ENCODE peak calls at places on chromosomes 12 and 14, in eight cellular contexts. L, K, N, H, I, E, F and U are unnamed samples.

GRCh38 chr14:22613091-22613695 is 15.1 kb downstream of the ABHD4 start:
- DNase-seq in F (no peak), I (peak), E (no peak), N (peak), L (no peak), K (no peak), H (no peak), U (peak)

GRCh38 chr14:100298551-100299237 is 7.5 kb downstream of the SLC25A29 start:
- DNase-seq in L (no peak), F (no peak), N (no peak), I (no peak), K (no peak), H (no peak), E (no peak), U (no peak)

GRCh38 chr12:58425481-58426392 is 484.4 kb downstream of the ATP23 start:
- DNase-seq in H (peak), E (no peak), F (no peak), N (peak), I (peak), L (no peak), K (peak), U (peak)

GRCh38 chr12:102474438-102475064 is 5.8 kb downstream of the IGF1 start:
- DNase-seq in K (no peak), H (no peak), F (no peak), E (no peak), N (no peak), I (no peak), L (no peak), U (no peak)

GRCh38 chr14:39948235-39948634 is 516.0 kb upstream of the FBXO33 start:
- DNase-seq in F (no peak), H (no peak), K (no peak), E (no peak), N (no peak), L (no peak), I (no peak), U (no peak)

GRCh38 chr12:77118696-77119095 is 53.3 kb upstream of the E2F7 start:
- DNase-seq in L (no peak), F (no peak), I (no peak), K (no peak), N (no peak), H (no peak), E (no peak), U (no peak)

GRCh38 chr14:59354666-59355065 is 110.5 kb downstream of the GPR135 start:
- DNase-seq in I (no peak), N (no peak), L (no peak), H (no peak), F (no peak), E (no peak), K (no peak), U (no peak)

GRCh38 chr14:36167431-36167830 is 9.1 kb downstream of the PTCSC3 start:
- DNase-seq in L (no peak), N (peak), I (no peak), F (no peak), E (no peak), H (no peak), K (no peak), U (peak)

GRCh38 chr12:54134850-54135249 is 53.9 kb downstream of the SMUG1 start:
- DNase-seq in H (no peak), N (no peak), K (no peak), F (no peak), I (no peak), L (no peak), E (no peak), U (no peak)

GRCh38 chr12:131985145-131985875 is 35.6 kb downstream of the EP400 start:
- DNase-seq in E (no peak), I (no peak), F (no peak), K (no peak), L (no peak), H (no peak), N (no peak), U (no peak)

GRCh38 chr12:30795660-30796507 is 41.1 kb upstream of the CAPRIN2 start:
- DNase-seq in I (peak), N (peak), L (no peak), E (no peak), H (peak), F (no peak), K (peak), U (no peak)

GRCh38 chr12:14357496-14357895 is 8.0 kb upstream of the ATF7IP start:
- DNase-seq in L (no peak), N (no peak), I (no peak), K (no peak), E (no peak), H (no peak), F (no peak), U (no peak)

GRCh38 chr14:91252901-91253794 is 8.6 kb upstream of the GPR68 start:
- DNase-seq in L (no peak), I (no peak), K (peak), N (peak), E (peak), F (no peak), H (peak), U (no peak)

GRCh38 chr14:75258079-75258802 is 20.4 kb upstream of the FOS start:
- DNase-seq in E (no peak), N (no peak), F (no peak), K (no peak), H (no peak), I (no peak), L (no peak), U (no peak)

GRCh38 chr12:46933947-46934346 is 108.2 kb upstream of the SLC38A4 start:
- DNase-seq in L (no peak), H (peak), K (peak), N (peak), E (peak), F (no peak), I (peak), U (no peak)

GRCh38 chr14:60561845-60562746 is 53.1 kb downstream of the SIX6 start:
- DNase-seq in N (peak), I (peak), F (peak), E (peak), H (peak), L (no peak), K (peak), U (peak)

GRCh38 chr14:90381011-90381790 is 15.6 kb upstream of the CALM1 start:
- DNase-seq in E (no peak), L (no peak), H (no peak), I (no peak), N (no peak), K (peak), F (peak), U (no peak)

GRCh38 chr12:52347546-52348510 is 19.5 kb downstream of the KRT85 start:
- DNase-seq in I (no peak), E (no peak), F (no peak), K (no peak), L (peak), H (no peak), N (no peak), U (no peak)

GRCh38 chr14:90760591-90761316 is 55.5 kb downstream of the TTC7B start:
- DNase-seq in H (peak), N (peak), E (peak), L (no peak), F (no peak), K (peak), I (peak), U (peak)

GRCh38 chr12:13536219-13536910 is 339.8 kb downstream of the EMP1 start:
- DNase-seq in I (no peak), L (no peak), K (no peak), H (no peak), E (no peak), N (no peak), F (no peak), U (no peak)

GRCh38 chr12:60494249-60494648 is 898.4 kb downstream of the SLC16A7 start:
- DNase-seq in F (no peak), K (peak), I (peak), H (peak), E (peak), L (no peak), N (peak), U (peak)

GRCh38 chr14:28280997-28281598 is 485.5 kb upstream of the FOXG1 start:
- DNase-seq in K (no peak), N (no peak), E (no peak), I (no peak), F (no peak), L (no peak), H (no peak), U (no peak)

GRCh38 chr14:63362305-63362914 is 43.7 kb upstream of the GPHB5 start:
- DNase-seq in H (no peak), F (no peak), I (no peak), N (no peak), K (no peak), L (no peak), E (no peak), U (no peak)

GRCh38 chr14:91119556-91120311 is 5.9 kb downstream of the DGLUCY start:
- DNase-seq in H (no peak), N (no peak), F (no peak), L (no peak), I (peak), E (no peak), K (no peak), U (no peak)

GRCh38 chr12:16352481-16352880 is 5.0 kb downstream of the MGST1 start:
- DNase-seq in L (no peak), N (no peak), K (peak), I (no peak), F (no peak), E (no peak), H (no peak), U (no peak)

GRCh38 chr14:95895720-95896119 is 19.1 kb downstream of the TUNAR start:
- DNase-seq in E (peak), N (peak), I (peak), K (no peak), L (no peak), H (peak), F (no peak), U (no peak)

GRCh38 chr12:85155791-85156190 is 119.6 kb downstream of the LRRIQ1 start:
- DNase-seq in L (no peak), N (peak), I (no peak), F (no peak), E (no peak), K (peak), H (no peak), U (peak)